ENCODE peak calls at places on chromosome 22, in six cellular contexts. B is naive thymus-derived CD4-positive, alpha-beta T cell; D is foreskin fibroblast; O is CD8-positive, alpha-beta memory T cell; P is astrocyte of the spinal cord; M is heart left ventricle. W is an unnamed sample.

GRCh38 chr22:20549232-20549841 is 41.9 kb downstream of the MED15 start:
- DNase-seq in B (peak), M (no peak), D (no peak), P (peak), O (peak), W (no peak)

GRCh38 chr22:26553056-26553752 is 36.7 kb downstream of the TPST2 start:
- DNase-seq in B (no peak), D (peak), M (no peak), O (no peak), P (peak), W (peak)

GRCh38 chr22:20572132-20572802 is 64.9 kb downstream of the MED15 start:
- DNase-seq in D (no peak), P (no peak), B (no peak), O (no peak), M (no peak), W (no peak)

GRCh38 chr22:41676134-41676533 is 12.5 kb downstream of the SNU13 start:
- DNase-seq in P (no peak), M (no peak), B (no peak), O (no peak), D (no peak), W (no peak)

GRCh38 chr22:45344339-45344738 is 34.6 kb downstream of the FAM118A start:
- DNase-seq in M (no peak), B (no peak), O (no peak), P (peak), D (no peak), W (no peak)

GRCh38 chr22:33864723-33865130 is 55.5 kb downstream of the LARGE1 start:
- DNase-seq in O (no peak), B (no peak), P (no peak), D (no peak), M (peak), W (no peak)

GRCh38 chr22:45602824-45603301 is 68.8 kb upstream of the ATXN10 start:
- DNase-seq in M (no peak), D (peak), P (no peak), O (no peak), B (no peak), W (peak)

GRCh38 chr22:47007496-47007895 is 245.0 kb downstream of the TBC1D22A start:
- DNase-seq in M (no peak), O (no peak), D (no peak), B (no peak), P (no peak), W (no peak)

GRCh38 chr22:33504941-33505647 is 415.2 kb downstream of the LARGE1 start:
- DNase-seq in M (no peak), P (no peak), B (no peak), O (no peak), D (no peak), W (no peak)

GRCh38 chr22:43925433-43926348 is 2.1 kb downstream of the PNPLA3 start:
- DNase-seq in B (no peak), O (no peak), M (no peak), P (no peak), D (peak), W (no peak)

GRCh38 chr22:49951001-49951677 is 9.4 kb upstream of the PIM3 start:
- DNase-seq in M (no peak), D (no peak), O (no peak), P (peak), B (no peak), W (no peak)

GRCh38 chr22:21067075-21067900 is 21.5 kb downstream of the LRRC74B start:
- DNase-seq in M (no peak), D (no peak), P (no peak), B (no peak), O (no peak), W (no peak)

GRCh38 chr22:33565580-33565995 is 354.7 kb downstream of the LARGE1 start:
- DNase-seq in M (no peak), D (no peak), O (no peak), P (no peak), B (no peak), W (no peak)

GRCh38 chr22:26812731-26813130 is 155.3 kb downstream of the MIAT start:
- DNase-seq in P (no peak), M (no peak), O (no peak), D (no peak), B (no peak), W (no peak)

GRCh38 chr22:23912293-23912903 is 18.2 kb downstream of the MIF start:
- DNase-seq in O (no peak), P (no peak), D (no peak), B (no peak), M (no peak), W (no peak)

GRCh38 chr22:23913306-23913660 is 19.1 kb downstream of the MIF start:
- DNase-seq in D (no peak), M (no peak), P (no peak), O (no peak), B (no peak), W (no peak)

GRCh38 chr22:23910496-23911190 is 16.5 kb downstream of the MIF start:
- DNase-seq in O (no peak), B (no peak), D (no peak), M (no peak), P (no peak), W (no peak)

GRCh38 chr22:23909258-23909898 is 15.2 kb downstream of the MIF start:
- DNase-seq in B (no peak), P (no peak), M (no peak), O (no peak), D (peak), W (no peak)

GRCh38 chr22:23911318-23911980 is 17.3 kb downstream of the MIF start:
- DNase-seq in O (no peak), B (no peak), P (no peak), D (no peak), M (no peak), W (no peak)
- H3K4me3 ChIP-seq in O (no peak), B (no peak), P (no peak), D (no peak), M (no peak), W (no peak)

DNA sequence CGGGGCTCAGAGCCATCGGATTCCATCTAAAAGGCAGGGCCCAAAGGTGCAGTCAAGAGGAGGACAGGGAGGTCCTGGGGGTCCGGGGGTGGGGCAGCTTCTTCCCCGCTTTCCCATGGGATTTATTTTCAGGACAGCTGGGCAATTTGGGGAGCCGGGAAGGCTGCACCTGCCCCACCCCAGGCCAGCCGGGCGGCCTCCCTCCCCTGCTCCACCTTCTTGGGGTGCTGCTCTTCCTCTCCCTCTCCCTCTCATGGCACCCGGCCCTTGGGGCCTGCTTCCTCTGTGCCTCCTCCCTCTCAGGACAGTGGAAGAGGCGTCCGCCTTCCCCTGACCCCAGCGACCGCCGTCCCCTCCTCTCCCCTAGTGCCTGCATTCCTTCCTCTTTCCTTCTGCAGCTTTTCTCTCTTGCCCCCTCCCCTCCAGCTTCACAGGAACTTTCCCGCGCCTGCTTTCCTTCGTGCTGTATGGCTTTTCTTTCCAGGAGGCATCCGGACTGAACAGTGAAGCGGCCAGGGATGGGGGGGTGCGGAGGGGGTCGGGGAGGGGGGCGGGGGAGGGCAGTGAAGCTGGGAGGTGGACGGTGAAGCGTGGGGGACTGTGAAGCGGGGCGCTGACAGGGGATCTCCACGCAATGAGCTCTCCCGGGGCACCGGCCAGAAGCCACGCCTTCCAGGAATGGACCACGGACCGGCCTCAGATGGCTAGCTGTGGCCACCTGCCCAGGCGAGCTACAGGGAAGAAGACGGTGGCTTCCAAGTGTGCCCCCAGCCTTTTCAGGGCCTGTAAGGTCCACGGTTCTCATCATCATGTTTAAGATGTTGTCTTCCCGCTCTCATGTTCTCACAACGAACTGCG is 27.0 kb downstream of the APOBEC3H start:
- DNase-seq in O (no peak), P (no peak), B (no peak), D (no peak), M (no peak), W (no peak)
- H3K4me3 ChIP-seq in O (no peak), P (no peak), B (no peak), D (no peak), M (no peak), W (no peak)

GRCh38 chr22:40043086-40043485 is 48.3 kb downstream of the FAM83F start:
- DNase-seq in M (no peak), O (no peak), P (no peak), B (no peak), D (no peak), W (no peak)
- H3K4me3 ChIP-seq in M (peak), O (no peak), P (no peak), B (peak), D (no peak), W (no peak)

GRCh38 chr22:30421695-30422480 is 3.7 kb upstream of the MTFP1 start:
- DNase-seq in M (no peak), B (no peak), O (no peak), D (no peak), P (no peak), W (no peak)
- H3K4me3 ChIP-seq in M (no peak), B (no peak), O (peak), D (no peak), P (no peak), W (no peak)

GRCh38 chr22:24465566-24465965 is 29.6 kb upstream of the UPB1 start:
- DNase-seq in O (no peak), M (no peak), B (no peak), D (peak), P (peak), W (no peak)

GRCh38 chr22:24471570-24471969 is 23.6 kb upstream of the UPB1 start:
- DNase-seq in O (no peak), M (peak), P (peak), D (peak), B (no peak), W (no peak)

GRCh38 chr22:24465975-24466374 is 29.2 kb upstream of the UPB1 start:
- DNase-seq in M (no peak), O (no peak), D (no peak), B (no peak), P (no peak), W (no peak)

GRCh38 chr22:24467340-24467739 is 27.8 kb upstream of the UPB1 start:
- DNase-seq in P (no peak), O (no peak), B (no peak), M (no peak), D (no peak), W (no peak)

DNA sequence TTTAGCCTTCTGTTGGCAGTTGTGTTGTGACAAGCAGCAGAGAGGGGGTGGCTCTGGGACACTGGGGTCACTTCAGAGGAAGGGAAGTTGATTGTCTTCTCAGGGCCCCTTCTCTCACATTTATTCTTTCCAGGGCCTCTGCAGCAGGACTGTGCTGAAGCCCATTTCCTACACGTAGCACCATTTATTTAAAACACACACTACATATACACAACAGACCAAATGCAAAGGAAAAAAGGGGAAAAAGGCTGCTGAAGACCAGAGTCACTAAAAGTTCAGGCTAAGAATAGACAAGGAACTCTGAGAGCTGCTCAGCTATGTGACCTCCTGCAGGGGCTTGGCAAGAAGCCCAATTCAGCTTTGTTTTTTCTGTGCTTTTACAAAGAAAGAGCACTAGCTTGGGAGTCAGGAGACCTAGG is 28.3 kb upstream of the UPB1 start:
- DNase-seq in B (no peak), O (no peak), D (peak), P (peak), M (peak), W (no peak)
- H3K4me3 ChIP-seq in B (no peak), O (no peak), D (no peak), P (no peak), M (no peak), W (no peak)

GRCh38 chr22:30265851-30266444 is 703 bp downstream of the OSM start:
- DNase-seq in B (peak), D (no peak), O (peak), M (peak), P (no peak), W (no peak)
- H3K4me3 ChIP-seq in B (peak), D (no peak), O (peak), M (peak), P (no peak), W (no peak)

W was measured in BJ.